ENCODE peak calls at places on chromosomes 11 and 22, in five cellular contexts. One of them, this sample, is unnamed.

GRCh38 chr22:48923909-48924475 is 903.7 kb downstream of the BRD1 start:
- DNase-seq in suprapubic skin: no peak
- DNase-seq in H1: peak
- DNase-seq in sigmoid colon: peak
- DNase-seq in K562: no peak
- DNase-seq in this sample: no peak

GRCh38 chr11:58334708-58335107 is 24.2 kb downstream of the OR5B17 start:
- DNase-seq in suprapubic skin: no peak
- DNase-seq in K562: no peak
- DNase-seq in sigmoid colon: no peak
- DNase-seq in H1: no peak
- DNase-seq in this sample: no peak

GRCh38 chr22:43253839-43254238 is 66.9 kb upstream of the TTLL12 start:
- DNase-seq in sigmoid colon: no peak
- DNase-seq in H1: no peak
- DNase-seq in K562: no peak
- DNase-seq in suprapubic skin: no peak
- DNase-seq in this sample: no peak

GRCh38 chr11:56783448-56784041 is 35.0 kb upstream of the OR9G4 start:
- DNase-seq in H1: no peak
- DNase-seq in K562: peak
- DNase-seq in suprapubic skin: no peak
- DNase-seq in sigmoid colon: no peak
- DNase-seq in this sample: no peak

GRCh38 chr11:114344494-114344893 is 48.3 kb downstream of the NNMT start:
- DNase-seq in sigmoid colon: no peak
- DNase-seq in H1: no peak
- DNase-seq in K562: no peak
- DNase-seq in suprapubic skin: no peak
- DNase-seq in this sample: no peak

GRCh38 chr11:28659716-28660348 is 551.6 kb downstream of the METTL15 start:
- DNase-seq in H1: no peak
- DNase-seq in K562: no peak
- DNase-seq in suprapubic skin: no peak
- DNase-seq in sigmoid colon: no peak
- DNase-seq in this sample: no peak

GRCh38 chr11:15159085-15159484 is 44.4 kb downstream of the INSC start:
- DNase-seq in suprapubic skin: no peak
- DNase-seq in H1: no peak
- DNase-seq in sigmoid colon: no peak
- DNase-seq in K562: peak
- DNase-seq in this sample: no peak

GRCh38 chr22:29049655-29050263 is 11.9 kb downstream of the C22orf31 start:
- DNase-seq in suprapubic skin: no peak
- DNase-seq in H1: no peak
- DNase-seq in sigmoid colon: no peak
- DNase-seq in K562: peak
- DNase-seq in this sample: no peak

GRCh38 chr22:21623402-21623970 is 6.3 kb downstream of the YDJC start:
- DNase-seq in K562: no peak
- DNase-seq in suprapubic skin: no peak
- DNase-seq in H1: no peak
- DNase-seq in sigmoid colon: no peak
- DNase-seq in this sample: no peak

GRCh38 chr11:69309800-69310280 is 15.9 kb downstream of the MYEOV start:
- DNase-seq in K562: no peak
- DNase-seq in H1: no peak
- DNase-seq in sigmoid colon: peak
- DNase-seq in suprapubic skin: no peak
- DNase-seq in this sample: no peak

GRCh38 chr11:36091256-36091811 is 147.5 kb downstream of the LDLRAD3 start:
- DNase-seq in H1: no peak
- DNase-seq in suprapubic skin: no peak
- DNase-seq in K562: peak
- DNase-seq in sigmoid colon: no peak
- DNase-seq in this sample: no peak

GRCh38 chr11:103652013-103652412 is 384.4 kb upstream of the DDI1 start:
- DNase-seq in suprapubic skin: no peak
- DNase-seq in K562: no peak
- DNase-seq in sigmoid colon: no peak
- DNase-seq in H1: no peak
- DNase-seq in this sample: no peak

GRCh38 chr11:45687836-45688235 is 22.4 kb upstream of the CHST1 start:
- DNase-seq in sigmoid colon: no peak
- DNase-seq in H1: no peak
- DNase-seq in K562: no peak
- DNase-seq in suprapubic skin: no peak
- DNase-seq in this sample: no peak

DNA sequence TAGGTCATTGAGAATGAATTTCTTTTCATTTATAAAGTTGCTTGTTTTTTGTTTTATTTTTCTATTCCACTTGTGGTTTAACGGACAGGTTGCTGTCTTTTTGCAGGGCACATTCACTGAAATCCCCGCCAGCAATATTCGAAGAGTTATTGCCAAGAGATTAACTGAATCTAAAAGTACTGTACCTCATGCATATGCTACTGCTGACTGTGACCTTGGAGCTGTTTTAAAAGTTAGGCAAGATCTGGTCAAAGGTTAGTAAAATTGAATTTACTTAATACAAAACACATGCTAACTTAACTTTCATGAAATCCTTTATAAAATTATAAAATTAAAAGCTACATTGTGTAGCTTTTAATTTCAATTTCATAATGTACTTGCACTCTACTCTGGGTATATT is 53.6 kb downstream of the PDHX start:
- DNase-seq in H1: no peak
- DNase-seq in K562: no peak
- DNase-seq in suprapubic skin: no peak
- DNase-seq in sigmoid colon: no peak
- DNase-seq in this sample: no peak
- TF ChIP-seq POLR2AphosphoS5 in H1: no peak
- TF ChIP-seq POLR2AphosphoS5 in K562: no peak
- TF ChIP-seq POLR2AphosphoS5 in suprapubic skin: no peak
- TF ChIP-seq POLR2AphosphoS5 in sigmoid colon: no peak
- TF ChIP-seq POLR2AphosphoS5 in this sample: no peak

GRCh38 chr22:46084943-46085830 is 65.1 kb upstream of the PPARA start:
- DNase-seq in sigmoid colon: peak
- DNase-seq in suprapubic skin: peak
- DNase-seq in H1: no peak
- DNase-seq in K562: peak
- DNase-seq in this sample: no peak
- TF ChIP-seq POLR2AphosphoS5 in sigmoid colon: peak
- TF ChIP-seq POLR2AphosphoS5 in suprapubic skin: peak
- TF ChIP-seq POLR2AphosphoS5 in H1: no peak
- TF ChIP-seq POLR2AphosphoS5 in K562: no peak
- TF ChIP-seq POLR2AphosphoS5 in this sample: no peak

GRCh38 chr11:19723572-19724342 is 11.1 kb downstream of the NAV2 start:
- DNase-seq in suprapubic skin: no peak
- DNase-seq in K562: no peak
- DNase-seq in sigmoid colon: peak
- DNase-seq in H1: no peak
- DNase-seq in this sample: no peak
- TF ChIP-seq POLR2AphosphoS5 in suprapubic skin: no peak
- TF ChIP-seq POLR2AphosphoS5 in K562: no peak
- TF ChIP-seq POLR2AphosphoS5 in sigmoid colon: peak
- TF ChIP-seq POLR2AphosphoS5 in H1: no peak
- TF ChIP-seq POLR2AphosphoS5 in this sample: no peak

GRCh38 chr11:65113361-65113756 is 1.7 kb downstream of the TM7SF2 start:
- DNase-seq in K562: no peak
- DNase-seq in H1: no peak
- DNase-seq in sigmoid colon: peak
- DNase-seq in suprapubic skin: peak
- DNase-seq in this sample: no peak

GRCh38 chr11:65113839-65114238 is 2.2 kb downstream of the TM7SF2 start:
- DNase-seq in K562: no peak
- DNase-seq in suprapubic skin: no peak
- DNase-seq in sigmoid colon: peak
- DNase-seq in H1: no peak
- DNase-seq in this sample: no peak

GRCh38 chr11:65111537-65112225 is at the start of gene TM7SF2:
- DNase-seq in suprapubic skin: peak
- DNase-seq in H1: peak
- DNase-seq in K562: peak
- DNase-seq in sigmoid colon: peak
- DNase-seq in this sample: peak

GRCh38 chr11:65112226-65112550 is 516 bp downstream of the TM7SF2 start:
- DNase-seq in sigmoid colon: peak
- DNase-seq in H1: peak
- DNase-seq in suprapubic skin: no peak
- DNase-seq in K562: no peak
- DNase-seq in this sample: no peak

GRCh38 chr11:65112551-65113360 is 1.1 kb downstream of the TM7SF2 start:
- DNase-seq in K562: peak
- DNase-seq in H1: peak
- DNase-seq in suprapubic skin: peak
- DNase-seq in sigmoid colon: peak
- DNase-seq in this sample: peak
- TF ChIP-seq POLR2AphosphoS5 in K562: no peak
- TF ChIP-seq POLR2AphosphoS5 in H1: peak
- TF ChIP-seq POLR2AphosphoS5 in suprapubic skin: peak
- TF ChIP-seq POLR2AphosphoS5 in sigmoid colon: no peak
- TF ChIP-seq POLR2AphosphoS5 in this sample: peak

GRCh38 chr11:70397983-70398833 is at the start of gene CTTN:
- DNase-seq in K562: peak
- DNase-seq in sigmoid colon: peak
- DNase-seq in H1: peak
- DNase-seq in suprapubic skin: peak
- DNase-seq in this sample: peak
- TF ChIP-seq POLR2AphosphoS5 in K562: peak
- TF ChIP-seq POLR2AphosphoS5 in sigmoid colon: peak
- TF ChIP-seq POLR2AphosphoS5 in H1: peak
- TF ChIP-seq POLR2AphosphoS5 in suprapubic skin: no peak
- TF ChIP-seq POLR2AphosphoS5 in this sample: no peak

DNA sequence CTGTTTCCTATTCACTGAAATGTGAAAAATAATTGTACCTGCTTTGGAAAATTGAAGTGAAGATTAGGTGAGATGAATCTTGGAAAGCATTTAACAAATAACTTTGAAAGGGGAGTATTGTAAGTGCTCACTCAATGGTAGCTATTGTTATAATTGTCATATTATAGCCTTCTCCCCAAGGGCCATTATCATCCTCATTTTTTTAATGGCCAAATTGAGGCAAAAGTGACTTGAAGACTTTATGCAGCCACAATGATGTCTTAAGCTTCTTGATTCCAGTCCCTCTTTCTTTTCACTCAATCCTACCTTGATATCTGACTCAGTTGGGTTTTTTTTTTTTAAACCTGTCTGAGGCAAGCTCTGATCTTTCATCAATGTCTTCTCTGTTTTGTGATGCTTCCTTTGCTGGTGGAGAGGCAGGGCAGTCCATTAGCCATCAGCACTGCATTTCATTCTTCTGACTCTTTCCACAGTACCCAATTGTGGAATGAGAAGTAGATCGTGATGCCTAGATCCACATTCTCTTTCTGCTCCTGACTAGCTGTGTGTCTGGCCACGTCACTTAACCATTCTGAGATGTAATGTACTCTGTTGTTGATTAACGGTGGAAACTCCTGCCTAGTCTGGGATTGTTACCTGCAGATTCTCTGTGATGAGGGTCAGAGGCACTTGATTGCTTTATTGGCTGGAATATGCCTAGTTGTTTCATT is 101.4 kb downstream of the DBX1 start:
- DNase-seq in H1: no peak
- DNase-seq in sigmoid colon: no peak
- DNase-seq in K562: no peak
- DNase-seq in suprapubic skin: no peak
- DNase-seq in this sample: no peak
- TF ChIP-seq POLR2AphosphoS5 in H1: no peak
- TF ChIP-seq POLR2AphosphoS5 in sigmoid colon: no peak
- TF ChIP-seq POLR2AphosphoS5 in K562: no peak
- TF ChIP-seq POLR2AphosphoS5 in suprapubic skin: no peak
- TF ChIP-seq POLR2AphosphoS5 in this sample: no peak

GRCh38 chr22:40183029-40183581 is 5.4 kb downstream of the TNRC6B start:
- DNase-seq in K562: peak
- DNase-seq in suprapubic skin: no peak
- DNase-seq in H1: no peak
- DNase-seq in sigmoid colon: peak
- DNase-seq in this sample: no peak
- TF ChIP-seq POLR2AphosphoS5 in K562: no peak
- TF ChIP-seq POLR2AphosphoS5 in suprapubic skin: peak
- TF ChIP-seq POLR2AphosphoS5 in H1: no peak
- TF ChIP-seq POLR2AphosphoS5 in sigmoid colon: peak
- TF ChIP-seq POLR2AphosphoS5 in this sample: no peak